ENCODE peak calls at places on chromosome 10, in eight cellular contexts. X is HCT116, P is SK-N-SH, H is HepG2, N is transverse colon, M is sigmoid colon, D is stomach, R is GM23338. C is an unnamed sample.

GRCh38 chr10:22615819-22616499 is 98.4 kb downstream of the PIP4K2A start:
- DNase-seq in P (no peak), N (peak; percentile 65), H (peak; percentile 72), X (no peak), D (peak; percentile 68), R (no peak), M (peak; percentile 73), C (no peak)

GRCh38 chr10:19876570-19876969 is 60.3 kb downstream of the PLXDC2 start:
- DNase-seq in M (no peak), H (no peak), X (no peak), N (no peak), P (no peak), R (no peak), D (no peak), C (no peak)

GRCh38 chr10:17479015-17479615 is 24.7 kb upstream of the ST8SIA6 start:
- DNase-seq in H (no peak), X (no peak), D (no peak), N (no peak), R (no peak), P (no peak), M (no peak), C (no peak)

GRCh38 chr10:74051729-74052342 is 53.9 kb downstream of the VCL start:
- DNase-seq in P (no peak), N (no peak), H (no peak), R (peak; percentile 70), D (no peak), X (no peak), M (no peak), C (no peak)

GRCh38 chr10:27525819-27526218 is 21.7 kb downstream of the RAB18 start:
- DNase-seq in X (no peak), H (no peak), R (no peak), D (no peak), M (no peak), N (no peak), P (no peak), C (no peak)

GRCh38 chr10:122543676-122544075 is 16.9 kb upstream of the DMBT1 start:
- DNase-seq in R (no peak), P (no peak), M (no peak), D (no peak), X (no peak), H (no peak), N (peak; percentile 62), C (no peak)

GRCh38 chr10:86152911-86153310 is 213.7 kb downstream of the GRID1 start:
- DNase-seq in X (no peak), H (no peak), M (no peak), P (no peak), D (no peak), R (no peak), N (no peak), C (no peak)

GRCh38 chr10:125169915-125170314 is 9.6 kb upstream of the CTBP2 start:
- DNase-seq in R (no peak), P (no peak), M (no peak), N (no peak), X (no peak), H (no peak), D (no peak), C (peak; percentile 14)

GRCh38 chr10:76487582-76487981 is 1056.2 kb downstream of the LRMDA start:
- DNase-seq in D (no peak), M (no peak), P (no peak), R (no peak), X (no peak), N (no peak), H (no peak), C (no peak)

GRCh38 chr10:108877130-108877529 is 1046.2 kb downstream of the XPNPEP1 start:
- DNase-seq in M (no peak), H (no peak), R (no peak), P (peak; percentile 34), D (no peak), N (no peak), X (no peak), C (no peak)

GRCh38 chr10:59623823-59624535 is 85.7 kb downstream of the SLC16A9 start:
- DNase-seq in X (no peak), N (no peak), R (no peak), P (no peak), M (no peak), H (no peak), D (no peak), C (no peak)

GRCh38 chr10:132972149-132972985 is 30.0 kb upstream of the CFAP46 start:
- DNase-seq in D (no peak), H (no peak), N (no peak), M (peak; percentile 52), P (peak; percentile 19), R (no peak), X (no peak), C (no peak)

GRCh38 chr10:132970641-132971438 is 28.5 kb upstream of the CFAP46 start:
- DNase-seq in H (no peak), N (no peak), P (peak; percentile 20), M (peak; percentile 53), X (no peak), D (no peak), R (no peak), C (no peak)

GRCh38 chr10:132973903-132974241 is 31.5 kb upstream of the CFAP46 start:
- DNase-seq in X (no peak), D (no peak), M (peak; percentile 41), R (no peak), N (no peak), H (no peak), P (no peak), C (no peak)

GRCh38 chr10:132972986-132973902 is 30.9 kb upstream of the CFAP46 start:
- DNase-seq in N (no peak), H (no peak), M (peak; percentile 50), X (no peak), R (no peak), D (no peak), P (peak; percentile 42), C (no peak)

GRCh38 chr10:132971448-132972148 is 29.2 kb upstream of the CFAP46 start:
- DNase-seq in P (peak; percentile 53), H (no peak), M (peak; percentile 58), R (peak; percentile 42), D (no peak), N (no peak), X (no peak), C (no peak)
- H3K36me3 ChIP-seq in P (no peaks in the 10 kb centered on the region), H (no peaks in the 10 kb centered on the region), M (no peaks in the 10 kb centered on the region), R (no peaks in the 10 kb centered on the region), D (no peaks in the 10 kb centered on the region), N (no peaks in the 10 kb centered on the region), X (no peaks in the 10 kb centered on the region), C (no peaks in the 10 kb centered on the region)

GRCh38 chr10:31652038-31652437 is 276.6 kb downstream of the ARHGAP12 start:
- DNase-seq in H (no peak), M (no peak), P (no peak), D (no peak), R (no peak), X (no peak), N (no peak), C (no peak)

GRCh38 chr10:31647861-31648260 is 280.8 kb downstream of the ARHGAP12 start:
- DNase-seq in D (no peak), M (no peak), P (no peak), R (no peak), X (no peak), H (no peak), N (no peak), C (no peak)

GRCh38 chr10:31646519-31646918 is 282.1 kb downstream of the ARHGAP12 start:
- DNase-seq in D (no peak), X (no peak), M (no peak), P (no peak), H (no peak), N (no peak), R (no peak), C (no peak)

GRCh38 chr10:31648966-31649365 is 279.7 kb downstream of the ARHGAP12 start:
- DNase-seq in R (no peak), X (no peak), P (no peak), M (no peak), H (no peak), N (no peak), D (no peak), C (no peak)

GRCh38 chr10:31650010-31650409 is 278.6 kb downstream of the ARHGAP12 start:
- DNase-seq in D (no peak), H (no peak), M (peak; percentile 94), R (no peak), X (no peak), P (peak; percentile 74), N (peak; percentile 59), C (peak; percentile 47)
- TF ChIP-seq POLR2AphosphoS5 in D (peak; percentile 67), H (no peak), M (peak; percentile 92), R (no peak), X (no peak), P (peak; percentile 14), N (peak; percentile 33), C (no peak)

GRCh38 chr10:28594401-28594800 is 61.5 kb downstream of the WAC start:
- DNase-seq in D (no peak), R (no peak), X (no peak), H (no peak), M (no peak), P (no peak), N (no peak), C (no peak)
- H3K36me3 ChIP-seq in D (peaks cover 65% of the 10 kb centered on the region), R (peaks cover 20% of the 10 kb centered on the region), X (peaks cover 33% of the 10 kb centered on the region), H (peaks cover 10% of the 10 kb centered on the region), M (peaks cover 6% of the 10 kb centered on the region), P (peaks cover 85% of the 10 kb centered on the region), N (peaks cover 31% of the 10 kb centered on the region), C (peaks cover 7% of the 10 kb centered on the region)

DNA sequence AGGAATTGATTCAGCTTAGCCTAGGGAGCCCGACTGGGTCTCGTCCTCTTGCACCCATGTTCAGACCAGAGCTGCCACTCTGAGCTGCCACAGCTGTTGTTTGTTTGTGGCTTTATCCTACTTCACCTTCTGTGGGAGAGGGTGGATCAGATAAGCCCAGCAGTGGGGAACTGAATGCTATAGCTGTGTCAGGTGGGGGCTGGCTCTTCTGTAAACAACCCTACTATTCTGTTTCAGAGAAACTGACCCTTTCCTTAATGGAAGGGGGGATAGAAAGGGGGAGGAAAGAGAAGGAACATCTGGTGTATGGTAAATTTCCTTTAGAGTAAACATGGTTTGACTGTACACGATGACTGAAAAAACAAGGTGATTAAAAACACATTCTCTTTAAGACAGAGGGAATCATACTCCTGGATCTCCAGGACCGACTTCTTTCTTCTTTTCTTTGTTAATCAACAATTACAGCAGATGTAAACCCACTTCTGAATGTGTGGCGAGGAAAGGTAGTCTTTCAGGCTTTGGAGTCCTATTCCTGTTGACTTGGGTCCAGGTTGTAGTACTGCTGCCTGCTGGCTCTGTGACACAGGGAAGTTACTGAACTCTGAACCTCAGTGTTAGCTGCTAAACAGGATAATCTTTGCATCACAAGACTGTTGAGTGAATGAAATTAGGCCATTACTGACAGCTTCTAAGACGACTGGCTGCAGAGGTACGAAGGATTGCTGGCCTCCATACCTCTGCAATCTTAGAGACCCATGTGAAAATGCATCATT is 6.0 kb downstream of the PRXL2A start:
- DNase-seq in N (peak; percentile 48), M (no peak), P (peak; percentile 36), H (peak; percentile 73), X (no peak), R (no peak), D (no peak), C (no peak)
- TF ChIP-seq POLR2AphosphoS5 in N (no peak), M (no peak), P (no peak), H (no peak), X (no peak), R (no peak), D (no peak), C (no peak)

DNA sequence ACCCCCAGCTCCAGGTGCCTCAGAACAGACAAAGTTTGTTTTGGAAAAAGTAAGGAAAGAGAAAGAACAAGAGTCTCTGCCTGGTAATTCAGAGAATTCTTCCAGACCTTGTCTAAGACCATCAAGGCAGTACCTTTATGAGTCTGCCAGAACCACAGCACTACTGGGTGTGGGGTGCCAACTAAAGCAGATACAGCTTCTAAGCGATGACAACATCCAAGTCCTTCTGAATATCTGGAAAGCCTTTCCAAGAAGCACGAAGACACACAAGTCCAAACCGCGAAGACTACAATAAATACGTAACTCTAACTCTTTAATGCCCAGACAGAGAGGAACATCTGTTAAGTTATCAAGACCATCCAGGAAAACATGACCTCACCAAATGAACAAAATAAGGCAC is 94.3 kb downstream of the SIRT1 start:
- DNase-seq in X (no peak), M (no peak), D (no peak), N (no peak), R (no peak), P (no peak), H (no peak), C (no peak)
- H3K36me3 ChIP-seq in X (peaks cover 10% of the 10 kb centered on the region), M (peaks cover 24% of the 10 kb centered on the region), D (peaks cover 64% of the 10 kb centered on the region), N (peaks cover 22% of the 10 kb centered on the region), R (peaks cover 3% of the 10 kb centered on the region), P (peaks cover 74% of the 10 kb centered on the region), H (peaks cover 1% of the 10 kb centered on the region), C (no peaks in the 10 kb centered on the region)

C was measured in breast epithelium.